ENCODE peak calls at places on chromosome 21, in four cellular contexts. S is body of pancreas, L is AG08395, G is pancreas. O is an unnamed sample.

GRCh38 chr21:43287974-43288755 is 119.4 kb downstream of the CRYAA start:
- DNase-seq in S (peak; percentile 53), L (no peak), G (peak; percentile 50), O (no peak)

GRCh38 chr21:26116456-26117011 is 54.0 kb downstream of the APP start:
- DNase-seq in S (peak; percentile 49), L (peak; percentile 58), G (no peak), O (no peak)

GRCh38 chr21:31686272-31686913 is 26.9 kb downstream of the SOD1 start:
- DNase-seq in S (no peak), L (no peak), G (no peak), O (no peak)

GRCh38 chr21:40053007-40053406 is 185.8 kb downstream of the PCP4 start:
- DNase-seq in S (no peak), L (peak; percentile 44), G (no peak), O (no peak)

GRCh38 chr21:29056005-29056404 is 17.4 kb downstream of the CCT8 start:
- DNase-seq in S (no peak), L (no peak), G (no peak), O (no peak)

GRCh38 chr21:24265987-24266386 is 1341.3 kb downstream of the MRPL39 start:
- DNase-seq in S (no peak), L (no peak), G (no peak), O (no peak)

GRCh38 chr21:25515484-25516405 is 91.5 kb downstream of the MRPL39 start:
- DNase-seq in S (no peak), L (no peak), G (no peak), O (no peak)

GRCh38 chr21:38925923-38926322 is 120.2 kb downstream of the ETS2 start:
- DNase-seq in S (peak; percentile 36), L (peak; percentile 93), G (no peak), O (peak; percentile 75)

GRCh38 chr21:44925027-44925755 is 4.5 kb upstream of the ITGB2 start:
- DNase-seq in S (no peak), L (peak; percentile 54), G (no peak), O (no peak)

GRCh38 chr21:45290948-45291612 is 3.4 kb upstream of the POFUT2 start:
- DNase-seq in S (no peak), L (peak; percentile 47), G (no peak), O (peak; percentile 69)

GRCh38 chr21:44880762-44881585 is 7.5 kb upstream of the PTTG1IP start:
- DNase-seq in S (no peak), L (peak; percentile 67), G (no peak), O (no peak)

GRCh38 chr21:35344582-35344981 is 295.5 kb upstream of the RUNX1 start:
- DNase-seq in S (no peak), L (no peak), G (no peak), O (no peak)

GRCh38 chr21:14923468-14923867 is 141.3 kb downstream of the NRIP1 start:
- DNase-seq in S (no peak), L (peak; percentile 57), G (no peak), O (no peak)

GRCh38 chr21:35400233-35400939 is 351.3 kb upstream of the RUNX1 start:
- DNase-seq in S (peak; percentile 20), L (peak; percentile 30), G (no peak), O (no peak)

GRCh38 chr21:34279285-34279684 is 84.5 kb upstream of the KCNE2 start:
- DNase-seq in S (no peak), L (no peak), G (no peak), O (no peak)

GRCh38 chr21:43006874-43007208 is 32.5 kb downstream of the PKNOX1 start:
- DNase-seq in S (no peak), L (no peak), G (no peak), O (no peak)

GRCh38 chr21:29135481-29135880 is 5.0 kb downstream of the MAP3K7CL start:
- DNase-seq in S (no peak), L (no peak), G (no peak), O (no peak)

GRCh38 chr21:41497836-41498235 is 10.1 kb downstream of the TMPRSS2 start:
- DNase-seq in S (no peak), L (no peak), G (no peak), O (no peak)

GRCh38 chr21:44438531-44439210 is 16.6 kb upstream of the LRRC3 start:
- DNase-seq in S (peak; percentile 78), L (no peak), G (peak; percentile 78), O (no peak)

GRCh38 chr21:44089001-44089911 is 17.9 kb upstream of the PWP2 start:
- DNase-seq in S (peak; percentile 32), L (no peak), G (no peak), O (no peak)

GRCh38 chr21:33198346-33199135 is 31.2 kb upstream of the IFNAR2 start:
- DNase-seq in S (peak; percentile 13), L (peak; percentile 69), G (no peak), O (no peak)

GRCh38 chr21:38072489-38072888 is 156.2 kb upstream of the KCNJ6 start:
- DNase-seq in S (no peak), L (no peak), G (no peak), O (no peak)

O was measured in ovary.